ENCODE peak calls at places on chromosomes 13 and 19, in eight cellular contexts. One of them, this sample, is unnamed.

GRCh38 chr13:30738526-30738925 is 3.2 kb downstream of the ALOX5AP start:
- DNase-seq in upper lobe of right lung: no peak
- DNase-seq in CD4-positive, alpha-beta T cell: no peak
- DNase-seq in coronary artery: no peak
- DNase-seq in colonic mucosa: no peak
- DNase-seq in breast epithelium: no peak
- DNase-seq in uterus: no peak
- DNase-seq in tibial nerve: no peak
- DNase-seq in this sample: no peak

GRCh38 chr13:106151056-106151699 is 384.3 kb downstream of the EFNB2 start:
- DNase-seq in upper lobe of right lung: no peak
- DNase-seq in CD4-positive, alpha-beta T cell: no peak
- DNase-seq in coronary artery: no peak
- DNase-seq in colonic mucosa: peak
- DNase-seq in breast epithelium: no peak
- DNase-seq in uterus: no peak
- DNase-seq in tibial nerve: no peak
- DNase-seq in this sample: no peak

GRCh38 chr13:71360041-71360440 is 507.0 kb downstream of the DACH1 start:
- DNase-seq in upper lobe of right lung: no peak
- DNase-seq in CD4-positive, alpha-beta T cell: no peak
- DNase-seq in coronary artery: no peak
- DNase-seq in colonic mucosa: no peak
- DNase-seq in breast epithelium: no peak
- DNase-seq in uterus: no peak
- DNase-seq in tibial nerve: no peak
- DNase-seq in this sample: no peak

GRCh38 chr19:29854033-29854432 is 42.2 kb downstream of the CCNE1 start:
- DNase-seq in upper lobe of right lung: no peak
- DNase-seq in CD4-positive, alpha-beta T cell: no peak
- DNase-seq in coronary artery: peak
- DNase-seq in colonic mucosa: no peak
- DNase-seq in breast epithelium: no peak
- DNase-seq in uterus: no peak
- DNase-seq in tibial nerve: no peak
- DNase-seq in this sample: no peak

GRCh38 chr19:39568604-39569003 is 28.6 kb upstream of the EID2 start:
- DNase-seq in upper lobe of right lung: no peak
- DNase-seq in CD4-positive, alpha-beta T cell: no peak
- DNase-seq in coronary artery: no peak
- DNase-seq in colonic mucosa: no peak
- DNase-seq in breast epithelium: no peak
- DNase-seq in uterus: no peak
- DNase-seq in tibial nerve: no peak
- DNase-seq in this sample: no peak

GRCh38 chr13:23824355-23824754 is 64.8 kb downstream of the MIPEP start:
- DNase-seq in upper lobe of right lung: no peak
- DNase-seq in CD4-positive, alpha-beta T cell: no peak
- DNase-seq in coronary artery: no peak
- DNase-seq in colonic mucosa: no peak
- DNase-seq in breast epithelium: no peak
- DNase-seq in uterus: no peak
- DNase-seq in tibial nerve: no peak
- DNase-seq in this sample: no peak

GRCh38 chr13:41111454-41111853 is 21.1 kb downstream of the KBTBD6 start:
- DNase-seq in upper lobe of right lung: no peak
- DNase-seq in CD4-positive, alpha-beta T cell: no peak
- DNase-seq in coronary artery: no peak
- DNase-seq in colonic mucosa: no peak
- DNase-seq in breast epithelium: no peak
- DNase-seq in uterus: peak
- DNase-seq in tibial nerve: no peak
- DNase-seq in this sample: no peak

GRCh38 chr13:94419304-94419943 is 60.1 kb downstream of the DCT start:
- DNase-seq in upper lobe of right lung: no peak
- DNase-seq in CD4-positive, alpha-beta T cell: no peak
- DNase-seq in coronary artery: no peak
- DNase-seq in colonic mucosa: no peak
- DNase-seq in breast epithelium: no peak
- DNase-seq in uterus: no peak
- DNase-seq in tibial nerve: no peak
- DNase-seq in this sample: no peak

GRCh38 chr13:111431241-111431640 is 110.8 kb downstream of the TEX29 start:
- DNase-seq in upper lobe of right lung: no peak
- DNase-seq in CD4-positive, alpha-beta T cell: no peak
- DNase-seq in coronary artery: no peak
- DNase-seq in colonic mucosa: no peak
- DNase-seq in breast epithelium: no peak
- DNase-seq in uterus: no peak
- DNase-seq in tibial nerve: no peak
- DNase-seq in this sample: no peak

GRCh38 chr13:39864221-39864620 is 208.8 kb downstream of the COG6 start:
- DNase-seq in upper lobe of right lung: no peak
- DNase-seq in CD4-positive, alpha-beta T cell: no peak
- DNase-seq in coronary artery: no peak
- DNase-seq in colonic mucosa: no peak
- DNase-seq in breast epithelium: no peak
- DNase-seq in uterus: no peak
- DNase-seq in tibial nerve: no peak
- DNase-seq in this sample: no peak

GRCh38 chr13:39858794-39859193 is 203.3 kb downstream of the COG6 start:
- DNase-seq in upper lobe of right lung: no peak
- DNase-seq in CD4-positive, alpha-beta T cell: no peak
- DNase-seq in coronary artery: no peak
- DNase-seq in colonic mucosa: no peak
- DNase-seq in breast epithelium: no peak
- DNase-seq in uterus: no peak
- DNase-seq in tibial nerve: no peak
- DNase-seq in this sample: no peak

GRCh38 chr13:39866722-39867121 is 211.3 kb downstream of the COG6 start:
- DNase-seq in upper lobe of right lung: no peak
- DNase-seq in CD4-positive, alpha-beta T cell: no peak
- DNase-seq in coronary artery: no peak
- DNase-seq in colonic mucosa: no peak
- DNase-seq in breast epithelium: no peak
- DNase-seq in uterus: no peak
- DNase-seq in tibial nerve: no peak
- DNase-seq in this sample: no peak

GRCh38 chr13:39859898-39860297 is 204.4 kb downstream of the COG6 start:
- DNase-seq in upper lobe of right lung: no peak
- DNase-seq in CD4-positive, alpha-beta T cell: no peak
- DNase-seq in coronary artery: no peak
- DNase-seq in colonic mucosa: no peak
- DNase-seq in breast epithelium: no peak
- DNase-seq in uterus: no peak
- DNase-seq in tibial nerve: no peak
- DNase-seq in this sample: no peak

DNA sequence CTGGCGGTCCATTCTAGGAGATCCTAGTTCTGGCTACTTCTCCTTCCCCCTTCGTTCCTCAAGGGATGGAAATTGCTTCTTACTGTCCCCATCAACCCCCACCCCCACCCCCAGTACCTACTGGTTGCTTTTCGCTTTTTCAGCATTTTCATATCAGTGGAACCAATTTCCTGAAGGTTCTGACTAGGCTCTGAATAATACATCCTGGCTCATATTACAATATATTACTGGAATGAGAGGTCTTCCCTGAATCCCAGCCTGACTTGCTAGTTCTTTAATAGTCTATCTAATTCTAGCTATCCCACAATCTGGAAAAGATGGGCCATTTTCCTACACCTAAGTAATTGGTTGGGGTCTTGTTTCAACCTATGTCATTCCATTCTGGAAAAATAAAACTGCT is 207.4 kb downstream of the COG6 start:
- DNase-seq in upper lobe of right lung: no peak
- DNase-seq in CD4-positive, alpha-beta T cell: no peak
- DNase-seq in coronary artery: no peak
- DNase-seq in colonic mucosa: no peak
- DNase-seq in breast epithelium: no peak
- DNase-seq in uterus: no peak
- DNase-seq in tibial nerve: no peak
- DNase-seq in this sample: no peak
- H3K27ac ChIP-seq in upper lobe of right lung: no peak
- H3K27ac ChIP-seq in CD4-positive, alpha-beta T cell: no peak
- H3K27ac ChIP-seq in coronary artery: no peak
- H3K27ac ChIP-seq in colonic mucosa: no peak
- H3K27ac ChIP-seq in breast epithelium: no peak
- H3K27ac ChIP-seq in uterus: no peak
- H3K27ac ChIP-seq in tibial nerve: no peak
- H3K27ac ChIP-seq in this sample: no peak

GRCh38 chr13:36839281-36839680 is 20.3 kb downstream of the RFXAP start:
- DNase-seq in upper lobe of right lung: no peak
- DNase-seq in CD4-positive, alpha-beta T cell: no peak
- DNase-seq in coronary artery: no peak
- DNase-seq in colonic mucosa: no peak
- DNase-seq in breast epithelium: no peak
- DNase-seq in uterus: no peak
- DNase-seq in tibial nerve: no peak
- DNase-seq in this sample: no peak

GRCh38 chr13:36840718-36841250 is 21.8 kb downstream of the RFXAP start:
- DNase-seq in upper lobe of right lung: no peak
- DNase-seq in CD4-positive, alpha-beta T cell: no peak
- DNase-seq in coronary artery: no peak
- DNase-seq in colonic mucosa: no peak
- DNase-seq in breast epithelium: no peak
- DNase-seq in uterus: no peak
- DNase-seq in tibial nerve: no peak
- DNase-seq in this sample: no peak

GRCh38 chr13:36841411-36841810 is 22.4 kb downstream of the RFXAP start:
- DNase-seq in upper lobe of right lung: no peak
- DNase-seq in CD4-positive, alpha-beta T cell: no peak
- DNase-seq in coronary artery: no peak
- DNase-seq in colonic mucosa: no peak
- DNase-seq in breast epithelium: no peak
- DNase-seq in uterus: no peak
- DNase-seq in tibial nerve: no peak
- DNase-seq in this sample: no peak

GRCh38 chr13:36837354-36838092 is 18.5 kb downstream of the RFXAP start:
- DNase-seq in upper lobe of right lung: no peak
- DNase-seq in CD4-positive, alpha-beta T cell: no peak
- DNase-seq in coronary artery: no peak
- DNase-seq in colonic mucosa: no peak
- DNase-seq in breast epithelium: no peak
- DNase-seq in uterus: no peak
- DNase-seq in tibial nerve: no peak
- DNase-seq in this sample: no peak

DNA sequence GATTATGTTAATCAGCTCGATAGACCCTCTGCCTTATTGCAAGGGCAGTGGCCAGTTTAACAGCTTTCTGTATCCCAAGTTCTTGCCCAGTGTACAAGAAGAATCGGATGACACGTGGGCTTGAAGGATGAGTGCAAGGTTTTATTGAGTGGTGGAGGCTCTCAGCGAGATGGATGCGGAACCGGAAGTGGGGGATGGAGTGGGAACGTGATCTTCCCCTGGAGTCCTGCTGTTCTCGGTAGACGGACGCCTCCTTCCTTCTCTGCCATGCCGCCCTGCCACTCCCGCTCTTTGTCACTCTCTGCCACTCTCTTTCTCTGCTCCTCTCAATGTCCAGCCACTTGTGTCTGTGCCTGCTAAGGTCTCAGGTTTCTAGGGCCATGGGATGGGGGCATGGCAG is 21.0 kb downstream of the RFXAP start:
- DNase-seq in upper lobe of right lung: no peak
- DNase-seq in CD4-positive, alpha-beta T cell: no peak
- DNase-seq in coronary artery: no peak
- DNase-seq in colonic mucosa: no peak
- DNase-seq in breast epithelium: no peak
- DNase-seq in uterus: no peak
- DNase-seq in tibial nerve: no peak
- DNase-seq in this sample: no peak
- H3K27ac ChIP-seq in upper lobe of right lung: no peak
- H3K27ac ChIP-seq in CD4-positive, alpha-beta T cell: no peak
- H3K27ac ChIP-seq in coronary artery: no peak
- H3K27ac ChIP-seq in colonic mucosa: no peak
- H3K27ac ChIP-seq in breast epithelium: no peak
- H3K27ac ChIP-seq in uterus: no peak
- H3K27ac ChIP-seq in tibial nerve: no peak
- H3K27ac ChIP-seq in this sample: no peak

DNA sequence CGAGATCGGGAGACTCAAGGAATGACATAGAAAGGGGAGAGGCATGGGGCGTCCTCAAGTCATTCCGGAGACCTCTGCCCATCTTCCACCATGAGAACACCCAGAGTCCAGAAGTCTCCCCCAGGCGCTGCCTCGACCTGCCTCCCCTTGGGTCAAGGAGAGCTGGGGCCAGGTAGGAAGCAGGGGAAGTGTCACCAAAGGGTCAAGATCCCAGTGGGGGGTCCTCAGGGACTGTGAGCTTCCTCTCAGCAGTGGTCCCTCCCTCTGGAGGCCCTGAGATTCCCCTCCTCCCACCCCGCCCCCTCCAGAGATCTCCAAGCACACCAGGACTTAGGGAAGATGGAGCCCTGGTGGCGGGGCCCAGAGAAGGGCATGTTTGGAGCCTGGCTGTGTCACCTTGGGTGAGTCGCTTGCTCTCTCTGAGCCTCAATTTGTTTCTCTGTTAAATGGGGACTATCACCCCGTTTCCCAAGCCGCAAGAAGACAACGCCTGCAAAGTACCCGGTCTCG is 919 bp downstream of the DACT3 start:
- DNase-seq in upper lobe of right lung: no peak
- DNase-seq in CD4-positive, alpha-beta T cell: no peak
- DNase-seq in coronary artery: peak
- DNase-seq in colonic mucosa: no peak
- DNase-seq in breast epithelium: no peak
- DNase-seq in uterus: peak
- DNase-seq in tibial nerve: no peak
- DNase-seq in this sample: no peak
- H3K27ac ChIP-seq in upper lobe of right lung: no peak
- H3K27ac ChIP-seq in CD4-positive, alpha-beta T cell: no peak
- H3K27ac ChIP-seq in coronary artery: peak
- H3K27ac ChIP-seq in colonic mucosa: peak
- H3K27ac ChIP-seq in breast epithelium: peak
- H3K27ac ChIP-seq in uterus: peak
- H3K27ac ChIP-seq in tibial nerve: peak
- H3K27ac ChIP-seq in this sample: peak

DNA sequence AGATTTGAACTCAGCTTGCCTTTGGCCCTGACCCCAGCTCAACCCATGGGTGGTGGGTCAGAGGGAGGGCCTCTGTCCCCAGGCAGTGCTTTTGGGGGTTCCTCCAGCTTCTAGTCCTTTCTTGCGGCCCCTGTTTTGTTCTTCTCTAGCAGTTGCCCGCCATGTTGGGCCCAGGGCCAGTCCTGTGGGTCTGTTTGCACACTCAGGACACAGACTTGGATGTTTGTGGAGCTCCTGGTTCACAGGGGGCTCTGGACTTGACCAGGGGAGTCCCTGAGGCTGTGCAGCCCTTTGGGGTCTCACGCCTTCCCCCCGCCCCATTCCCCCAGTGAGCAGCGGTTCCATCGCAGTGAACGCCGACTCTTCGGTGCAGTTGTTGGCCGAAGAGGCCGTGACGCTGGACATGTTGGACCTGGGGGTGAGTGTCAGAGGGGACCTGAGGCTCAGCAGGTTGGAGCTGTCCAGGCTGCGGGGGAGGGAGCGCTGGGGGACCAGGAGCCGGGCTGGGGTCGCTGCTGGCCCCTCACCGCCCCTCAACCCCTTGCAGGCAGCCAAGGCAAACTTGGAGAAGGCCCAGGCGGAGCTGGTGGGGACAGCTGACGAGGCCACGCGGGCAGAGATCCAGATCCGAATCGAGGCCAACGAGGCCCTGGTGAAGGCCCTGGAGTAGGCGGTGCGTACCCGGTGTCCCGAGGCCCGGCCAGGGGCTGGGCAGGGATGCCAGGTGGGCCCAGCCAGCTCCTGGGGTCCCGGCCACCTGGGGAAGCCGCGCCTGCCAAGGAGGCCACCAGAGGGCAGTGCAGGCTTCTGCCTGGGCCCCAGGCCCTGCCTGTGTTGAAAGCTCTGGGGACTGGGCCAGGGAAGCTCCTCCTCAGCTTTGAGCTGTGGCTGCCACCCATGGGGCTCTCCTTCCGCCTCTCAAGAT is 2.5 kb downstream of the ATP5F1D start:
- DNase-seq in upper lobe of right lung: peak
- DNase-seq in CD4-positive, alpha-beta T cell: peak
- DNase-seq in coronary artery: no peak
- DNase-seq in colonic mucosa: peak
- DNase-seq in breast epithelium: peak
- DNase-seq in uterus: peak
- DNase-seq in tibial nerve: no peak
- DNase-seq in this sample: peak
- H3K27ac ChIP-seq in upper lobe of right lung: peak
- H3K27ac ChIP-seq in CD4-positive, alpha-beta T cell: no peak
- H3K27ac ChIP-seq in coronary artery: peak
- H3K27ac ChIP-seq in colonic mucosa: peak
- H3K27ac ChIP-seq in breast epithelium: peak
- H3K27ac ChIP-seq in uterus: peak
- H3K27ac ChIP-seq in tibial nerve: peak
- H3K27ac ChIP-seq in this sample: peak